ENCODE peak calls at places on chromosomes 1 and 21, in seven cellular contexts. X is IMR-90, P is upper lobe of right lung, N is endothelial cell, S is epithelial cell of esophagus, Y is brain microvascular endothelial cell, T is Calu3. F is an unnamed sample.

GRCh38 chr1:234486858-234487830 is 8.2 kb upstream of the TARBP1 start:
- DNase-seq in X (peak), P (no peak), N (no peak), S (peak), Y (peak), T (peak), F (peak)

GRCh38 chr1:192445849-192446489 is 129.2 kb downstream of the RGS21 start:
- DNase-seq in X (peak), P (no peak), N (peak), S (peak), Y (peak), T (peak), F (peak)

GRCh38 chr1:111730282-111730681 is 8.9 kb downstream of the INKA2 start:
- DNase-seq in X (no peak), P (no peak), N (no peak), S (no peak), Y (no peak), T (no peak), F (no peak)

GRCh38 chr1:41468082-41468762 is 16.3 kb downstream of the EDN2 start:
- DNase-seq in X (no peak), P (no peak), N (no peak), S (no peak), Y (no peak), T (peak), F (no peak)

GRCh38 chr1:15557008-15557407 is 27.8 kb downstream of the AGMAT start:
- DNase-seq in X (no peak), P (no peak), N (no peak), S (no peak), Y (no peak), T (no peak), F (no peak)

GRCh38 chr1:52530563-52531144 is 22.2 kb downstream of the TUT4 start:
- DNase-seq in X (no peak), P (no peak), N (no peak), S (no peak), Y (no peak), T (no peak), F (no peak)

GRCh38 chr1:160261526-160261877 is 847 bp downstream of the DCAF8 start:
- DNase-seq in X (peak), P (no peak), N (no peak), S (peak), Y (peak), T (peak), F (peak)

GRCh38 chr1:77489910-77490309 is 192.5 kb downstream of the ZZZ3 start:
- DNase-seq in X (peak), P (no peak), N (no peak), S (no peak), Y (peak), T (no peak), F (no peak)

GRCh38 chr1:93566227-93566626 is 115.4 kb downstream of the BCAR3 start:
- DNase-seq in X (no peak), P (no peak), N (no peak), S (no peak), Y (no peak), T (no peak), F (no peak)

GRCh38 chr1:151887028-151887427 is 22.3 kb downstream of the THEM4 start:
- DNase-seq in X (peak), P (no peak), N (no peak), S (peak), Y (peak), T (peak), F (peak)

GRCh38 chr1:74689800-74690696 is 16.5 kb upstream of the ERICH3 start:
- DNase-seq in X (peak), P (no peak), N (peak), S (peak), Y (peak), T (peak), F (peak)

GRCh38 chr21:42925114-42925907 is at the start of gene ERVH48-1:
- DNase-seq in X (peak), P (no peak), N (peak), S (no peak), Y (no peak), T (no peak), F (no peak)

GRCh38 chr1:94989398-94989797 is 62.5 kb upstream of the CNN3 start:
- DNase-seq in X (no peak), P (no peak), N (no peak), S (no peak), Y (no peak), T (no peak), F (no peak)

GRCh38 chr21:46562964-46563607 is 41.8 kb downstream of the S100B start:
- DNase-seq in X (no peak), P (no peak), N (no peak), S (no peak), Y (no peak), T (no peak), F (no peak)

GRCh38 chr1:8597455-8597854 is 220.0 kb downstream of the RERE start:
- DNase-seq in X (peak), P (no peak), N (no peak), S (no peak), Y (peak), T (no peak), F (no peak)

GRCh38 chr1:9792156-9793042 is 31.4 kb downstream of the CLSTN1 start:
- DNase-seq in X (peak), P (no peak), N (no peak), S (peak), Y (no peak), T (no peak), F (peak)

GRCh38 chr21:35352066-35352770 is 303.1 kb upstream of the RUNX1 start:
- DNase-seq in X (peak), P (no peak), N (no peak), S (peak), Y (peak), T (no peak), F (no peak)

GRCh38 chr1:27011058-27011764 is 1.4 kb downstream of the TENT5B start:
- DNase-seq in X (peak), P (peak), N (peak), S (peak), Y (peak), T (peak), F (peak)

GRCh38 chr1:226690460-226690982 is 48.6 kb downstream of the ITPKB start:
- DNase-seq in X (peak), P (no peak), N (no peak), S (peak), Y (no peak), T (no peak), F (peak)

GRCh38 chr21:16908087-16908486 is 604.8 kb upstream of the CXADR start:
- DNase-seq in X (no peak), P (no peak), N (no peak), S (peak), Y (no peak), T (peak), F (peak)

GRCh38 chr1:78145105-78145580 is 99.4 kb downstream of the GIPC2 start:
- DNase-seq in X (peak), P (no peak), N (peak), S (peak), Y (peak), T (peak), F (peak)

GRCh38 chr1:198269352-198269940 is 112.6 kb downstream of the NEK7 start:
- DNase-seq in X (no peak), P (no peak), N (no peak), S (peak), Y (no peak), T (no peak), F (no peak)

GRCh38 chr1:203271018-203271743 is 34.1 kb upstream of the BTG2 start:
- DNase-seq in X (peak), P (peak), N (no peak), S (peak), Y (peak), T (peak), F (peak)

GRCh38 chr1:33316601-33317000 is 4.3 kb downstream of the A3GALT2 start:
- DNase-seq in X (no peak), P (peak), N (no peak), S (no peak), Y (no peak), T (no peak), F (no peak)

GRCh38 chr1:59926381-59927243 is at the start of gene CYP2J2:
- DNase-seq in X (no peak), P (peak), N (peak), S (peak), Y (no peak), T (peak), F (peak)

GRCh38 chr1:53145942-53146708 is 3.7 kb upstream of the SLC1A7 start:
- DNase-seq in X (peak), P (peak), N (no peak), S (peak), Y (peak), T (peak), F (peak)

GRCh38 chr1:32448773-32449456 is 16.0 kb upstream of the ZBTB8B start:
- DNase-seq in X (no peak), P (no peak), N (peak), S (no peak), Y (no peak), T (peak), F (peak)

GRCh38 chr1:10398278-10398733 is 558 bp upstream of the PGD start:
- DNase-seq in X (no peak), P (no peak), N (no peak), S (no peak), Y (no peak), T (no peak), F (no peak)

GRCh38 chr1:200041337-200042118 is 14.0 kb downstream of the NR5A2 start:
- DNase-seq in X (no peak), P (no peak), N (peak), S (no peak), Y (no peak), T (no peak), F (no peak)

GRCh38 chr21:41507521-41508414 is at the start of gene TMPRSS2:
- DNase-seq in X (no peak), P (peak), N (peak), S (peak), Y (no peak), T (peak), F (no peak)

GRCh38 chr1:238370600-238370999 is 479.9 kb upstream of the ZP4 start:
- DNase-seq in X (no peak), P (no peak), N (no peak), S (no peak), Y (no peak), T (no peak), F (no peak)

GRCh38 chr1:45007311-45007710 is 3.8 kb downstream of the HECTD3 start:
- DNase-seq in X (no peak), P (peak), N (no peak), S (no peak), Y (no peak), T (no peak), F (no peak)

GRCh38 chr21:32163386-32163785 is 115.5 kb downstream of the MIS18A start:
- DNase-seq in X (no peak), P (no peak), N (no peak), S (no peak), Y (no peak), T (no peak), F (no peak)

GRCh38 chr1:10784998-10785854 is 11.2 kb downstream of the CASZ1 start:
- DNase-seq in X (no peak), P (no peak), N (no peak), S (no peak), Y (no peak), T (no peak), F (no peak)

GRCh38 chr1:212413902-212414327 is 771 bp downstream of the PACC1 start:
- DNase-seq in X (peak), P (no peak), N (no peak), S (peak), Y (no peak), T (no peak), F (peak)

GRCh38 chr1:30785181-30785580 is 27.6 kb upstream of the LAPTM5 start:
- DNase-seq in X (no peak), P (no peak), N (no peak), S (no peak), Y (no peak), T (no peak), F (no peak)

GRCh38 chr1:30783244-30783915 is 25.8 kb upstream of the LAPTM5 start:
- DNase-seq in X (no peak), P (peak), N (no peak), S (no peak), Y (no peak), T (no peak), F (no peak)

GRCh38 chr1:30781906-30782305 is 24.3 kb upstream of the LAPTM5 start:
- DNase-seq in X (no peak), P (no peak), N (no peak), S (no peak), Y (no peak), T (no peak), F (no peak)

GRCh38 chr1:30780409-30780808 is 22.8 kb upstream of the LAPTM5 start:
- DNase-seq in X (no peak), P (no peak), N (no peak), S (no peak), Y (no peak), T (no peak), F (no peak)

DNA sequence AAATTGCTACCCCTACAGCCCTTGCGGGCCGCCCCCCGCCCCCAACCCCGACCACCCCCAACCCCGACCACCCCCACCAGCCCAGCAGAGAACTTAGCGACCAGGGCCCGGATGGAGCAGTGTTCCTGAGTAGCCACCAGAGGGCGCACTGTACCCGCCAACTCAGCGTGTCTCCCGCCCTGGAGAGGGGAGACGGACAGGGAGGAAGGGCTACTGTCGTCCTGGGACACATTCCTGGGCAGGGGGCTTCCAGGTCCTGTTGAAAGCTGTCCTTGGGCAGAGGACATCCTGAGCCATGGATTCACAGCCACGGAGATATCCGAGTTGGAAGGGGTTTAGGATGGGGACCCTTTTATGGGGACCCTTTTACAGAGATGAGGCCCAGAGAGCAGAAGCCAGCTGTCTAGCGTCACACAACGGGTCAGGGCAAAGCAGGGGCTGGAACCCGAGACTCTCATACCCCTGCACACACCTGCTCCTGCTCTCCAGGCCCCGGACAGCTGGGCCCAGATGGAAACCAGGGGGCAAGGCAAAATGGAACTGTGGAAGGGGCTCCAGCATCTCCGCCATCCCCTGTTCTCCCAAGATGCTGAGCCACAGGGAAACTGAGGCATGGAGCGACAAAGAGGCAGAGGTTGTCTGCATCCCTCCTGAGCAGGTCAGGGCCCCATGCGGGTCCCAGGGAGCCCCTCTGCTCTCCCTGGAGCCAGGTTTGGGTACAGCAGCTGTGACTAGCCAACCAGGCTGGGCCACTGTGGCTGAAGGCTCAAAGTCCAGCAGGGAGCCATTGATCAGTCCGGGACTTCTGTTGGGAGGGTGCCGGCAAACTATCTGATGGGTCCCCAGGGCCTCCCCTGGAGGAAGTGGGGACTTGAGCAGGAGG is 25.0 kb upstream of the LAPTM5 start:
- DNase-seq in X (peak), P (peak), N (peak), S (peak), Y (no peak), T (peak), F (peak)
- TF ChIP-seq CTCF in X (peak), P (peak), N (peak), S (peak), Y (peak), T (peak), F (peak)

DNA sequence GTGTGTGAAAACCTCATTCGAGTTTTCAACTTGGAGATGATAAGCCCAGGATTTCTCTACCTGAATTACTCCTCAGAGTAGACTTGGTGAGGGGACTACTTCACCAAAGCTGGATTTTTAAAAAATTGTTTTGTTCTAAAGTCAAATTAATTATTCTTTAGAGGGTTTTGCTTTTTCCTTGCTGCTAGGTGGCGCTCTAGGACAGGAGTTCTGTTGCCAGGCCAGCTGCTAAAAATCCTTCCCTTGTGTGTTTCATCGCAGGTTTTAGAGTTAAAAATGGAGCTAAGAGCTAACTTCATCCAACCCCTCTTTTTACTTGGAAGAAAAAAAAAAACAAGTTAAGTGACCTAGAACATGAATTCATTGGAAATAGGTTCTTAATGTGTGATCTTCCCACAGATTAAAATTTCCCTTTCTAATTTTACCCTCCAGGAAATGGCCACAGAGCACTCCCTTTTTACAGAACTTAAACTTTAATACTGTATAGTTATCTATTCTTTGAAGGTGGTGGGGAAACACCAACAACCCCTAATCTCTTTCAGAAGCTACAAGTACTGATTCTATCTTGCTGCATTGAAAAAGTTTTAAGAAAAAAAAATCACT is 36.7 kb upstream of the FAM163A start:
- DNase-seq in X (peak), P (no peak), N (peak), S (peak), Y (peak), T (peak), F (peak)
- TF ChIP-seq CTCF in X (peak), P (peak), N (peak), S (peak), Y (peak), T (peak), F (peak)

GRCh38 chr1:69305621-69306020 is 262.1 kb upstream of the LRRC7 start:
- DNase-seq in X (no peak), P (no peak), N (peak), S (no peak), Y (no peak), T (no peak), F (peak)
- TF ChIP-seq CTCF in X (no peak), P (no peak), N (peak), S (no peak), Y (peak), T (no peak), F (no peak)

DNA sequence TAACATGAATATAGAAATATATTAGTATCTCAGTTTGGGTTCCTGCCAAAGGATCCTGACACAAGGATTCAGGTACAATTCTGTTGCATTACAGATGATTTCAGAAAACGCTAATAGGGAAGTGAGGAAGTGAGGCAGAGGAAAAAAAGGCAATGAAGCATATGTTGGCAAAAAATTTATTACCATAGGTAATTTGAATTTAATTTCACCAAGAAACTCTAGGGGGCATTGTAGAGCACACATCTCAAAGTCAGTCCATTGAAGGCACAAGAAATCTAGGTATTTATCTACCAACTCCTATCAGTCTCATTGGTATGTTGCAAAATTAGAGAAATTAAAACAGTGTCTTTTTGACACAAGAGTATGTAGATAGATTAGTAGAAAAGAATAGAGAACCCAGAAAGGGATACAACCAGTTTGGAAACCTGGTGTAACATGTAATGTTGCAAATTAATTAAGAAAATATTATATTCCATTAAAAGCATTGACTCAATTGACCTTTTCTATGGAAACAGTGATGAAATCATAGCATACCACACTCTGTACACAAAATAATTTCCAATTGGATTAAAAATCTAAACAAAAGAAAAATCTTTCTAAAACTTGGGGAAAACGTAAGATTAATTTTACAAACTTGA is 104.9 kb upstream of the SNX7 start:
- DNase-seq in X (peak), P (no peak), N (no peak), S (peak), Y (no peak), T (no peak), F (peak)
- TF ChIP-seq CTCF in X (peak), P (peak), N (peak), S (peak), Y (peak), T (no peak), F (peak)

GRCh38 chr21:37804001-37804400 is 112.3 kb downstream of the KCNJ6 start:
- DNase-seq in X (no peak), P (no peak), N (no peak), S (no peak), Y (no peak), T (no peak), F (no peak)

GRCh38 chr21:37811711-37812110 is 104.5 kb downstream of the KCNJ6 start:
- DNase-seq in X (peak), P (no peak), N (no peak), S (no peak), Y (no peak), T (no peak), F (peak)

GRCh38 chr21:37803076-37803475 is 113.2 kb downstream of the KCNJ6 start:
- DNase-seq in X (no peak), P (no peak), N (no peak), S (no peak), Y (no peak), T (no peak), F (no peak)

DNA sequence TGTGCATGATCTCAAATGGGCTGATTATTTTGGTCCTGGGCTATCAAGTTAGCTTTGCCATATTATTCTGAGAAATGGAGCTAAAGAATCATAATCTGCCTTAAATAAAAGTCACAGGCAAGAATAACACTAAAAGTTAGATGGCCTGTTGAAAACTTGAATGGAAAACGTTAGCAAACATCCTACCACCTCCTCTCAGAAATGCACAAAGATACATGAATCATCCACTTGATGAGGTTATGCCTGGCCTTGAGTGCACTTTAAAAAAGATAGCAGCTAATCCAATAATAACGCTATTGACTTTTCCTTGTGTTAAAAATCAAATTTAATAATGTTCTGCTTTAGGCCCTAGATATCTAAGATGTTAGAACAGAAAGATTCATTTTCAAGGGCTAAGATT is 108.0 kb downstream of the KCNJ6 start:
- DNase-seq in X (no peak), P (no peak), N (no peak), S (no peak), Y (no peak), T (no peak), F (no peak)
- TF ChIP-seq CTCF in X (no peak), P (no peak), N (no peak), S (no peak), Y (no peak), T (no peak), F (no peak)

DNA sequence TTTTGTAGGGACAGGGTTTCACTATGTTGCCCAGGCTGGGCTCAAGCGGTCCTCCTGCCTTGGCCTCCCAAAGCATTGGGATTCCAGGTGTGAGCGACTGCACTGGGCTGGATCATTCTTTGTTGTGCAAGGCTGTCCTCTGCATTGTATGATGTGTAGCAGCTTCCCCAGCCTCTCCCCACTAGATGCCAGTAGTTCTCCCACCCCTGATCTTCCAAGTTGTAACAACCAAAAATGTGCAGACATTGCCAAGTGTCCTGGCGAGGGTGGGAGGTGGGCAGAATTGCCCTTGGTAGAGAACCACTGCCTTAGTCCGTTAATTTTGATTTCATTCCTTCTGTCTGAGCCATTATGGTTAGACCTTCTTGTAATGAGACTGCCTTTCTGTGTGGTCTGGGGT is 7.2 kb downstream of the GALNT2 start:
- DNase-seq in X (no peak), P (no peak), N (no peak), S (peak), Y (no peak), T (no peak), F (no peak)
- TF ChIP-seq CTCF in X (no peak), P (no peak), N (no peak), S (no peak), Y (peak), T (no peak), F (no peak)

F was measured in MCF 10A.